ENCODE peak calls at places on chromosomes 3 and 15, in eight cellular contexts. One of them, this sample, is unnamed.
A peak's percentile ranks its signal among the peaks of the same experiment; 100 is the strongest.

GRCh38 chr3:55405436-55405835 is 81.7 kb downstream of the WNT5A start:
- ATAC-seq in heart left ventricle: no peak
- ATAC-seq in HCT116: no peak
- ATAC-seq in gastrocnemius medialis: no peak
- ATAC-seq in A549: no peak
- ATAC-seq in upper lobe of left lung: no peak
- ATAC-seq in right lobe of liver: peak; percentile 43
- ATAC-seq in body of pancreas: no peak
- ATAC-seq in this sample: no peak

GRCh38 chr3:42690766-42691680 is 5.7 kb downstream of the KLHL40 start:
- ATAC-seq in heart left ventricle: no peak
- ATAC-seq in HCT116: peak; percentile 19
- ATAC-seq in gastrocnemius medialis: peak; percentile 5
- ATAC-seq in A549: peak; percentile 47
- ATAC-seq in upper lobe of left lung: no peak
- ATAC-seq in right lobe of liver: no peak
- ATAC-seq in body of pancreas: no peak
- ATAC-seq in this sample: no peak

GRCh38 chr3:172607305-172608121 is 84.3 kb upstream of the TNFSF10 start:
- ATAC-seq in heart left ventricle: no peak
- ATAC-seq in HCT116: no peak
- ATAC-seq in gastrocnemius medialis: no peak
- ATAC-seq in A549: no peak
- ATAC-seq in upper lobe of left lung: no peak
- ATAC-seq in right lobe of liver: peak; percentile 78
- ATAC-seq in body of pancreas: peak; percentile 52
- ATAC-seq in this sample: no peak

GRCh38 chr3:125212096-125212508 is 446 bp downstream of the SLC12A8 start:
- ATAC-seq in heart left ventricle: peak; percentile 26
- ATAC-seq in HCT116: peak; percentile 60
- ATAC-seq in gastrocnemius medialis: peak; percentile 13
- ATAC-seq in A549: no peak
- ATAC-seq in upper lobe of left lung: peak; percentile 43
- ATAC-seq in right lobe of liver: peak; percentile 24
- ATAC-seq in body of pancreas: peak; percentile 62
- ATAC-seq in this sample: no peak

GRCh38 chr3:194259982-194260856 is 90.9 kb downstream of the CPN2 start:
- ATAC-seq in heart left ventricle: no peak
- ATAC-seq in HCT116: no peak
- ATAC-seq in gastrocnemius medialis: no peak
- ATAC-seq in A549: no peak
- ATAC-seq in upper lobe of left lung: peak; percentile 21
- ATAC-seq in right lobe of liver: peak; percentile 3
- ATAC-seq in body of pancreas: no peak
- ATAC-seq in this sample: no peak

GRCh38 chr3:126024049-126024854 is 55.3 kb downstream of the ROPN1B start:
- ATAC-seq in heart left ventricle: peak; percentile 25
- ATAC-seq in HCT116: no peak
- ATAC-seq in gastrocnemius medialis: no peak
- ATAC-seq in A549: no peak
- ATAC-seq in upper lobe of left lung: no peak
- ATAC-seq in right lobe of liver: no peak
- ATAC-seq in body of pancreas: no peak
- ATAC-seq in this sample: no peak

GRCh38 chr15:58676766-58677165 is 72.7 kb downstream of the ADAM10 start:
- ATAC-seq in heart left ventricle: no peak
- ATAC-seq in HCT116: no peak
- ATAC-seq in gastrocnemius medialis: no peak
- ATAC-seq in A549: no peak
- ATAC-seq in upper lobe of left lung: no peak
- ATAC-seq in right lobe of liver: no peak
- ATAC-seq in body of pancreas: no peak
- ATAC-seq in this sample: no peak

GRCh38 chr15:60656491-60657284 is 177.7 kb upstream of the ICE2 start:
- ATAC-seq in heart left ventricle: peak; percentile 33
- ATAC-seq in HCT116: no peak
- ATAC-seq in gastrocnemius medialis: no peak
- ATAC-seq in A549: no peak
- ATAC-seq in upper lobe of left lung: peak; percentile 64
- ATAC-seq in right lobe of liver: peak; percentile 70
- ATAC-seq in body of pancreas: no peak
- ATAC-seq in this sample: peak; percentile 45

GRCh38 chr15:31869640-31870335 is 160.5 kb upstream of the CHRNA7 start:
- ATAC-seq in heart left ventricle: peak; percentile 1
- ATAC-seq in HCT116: no peak
- ATAC-seq in gastrocnemius medialis: peak; percentile 37
- ATAC-seq in A549: no peak
- ATAC-seq in upper lobe of left lung: peak; percentile 2
- ATAC-seq in right lobe of liver: peak; percentile 5
- ATAC-seq in body of pancreas: peak; percentile 30
- ATAC-seq in this sample: peak; percentile 28

GRCh38 chr3:197154-197855 is 742 bp downstream of the CHL1 start:
- ATAC-seq in heart left ventricle: peak; percentile 41
- ATAC-seq in HCT116: no peak
- ATAC-seq in gastrocnemius medialis: no peak
- ATAC-seq in A549: peak; percentile 66
- ATAC-seq in upper lobe of left lung: peak; percentile 73
- ATAC-seq in right lobe of liver: no peak
- ATAC-seq in body of pancreas: peak; percentile 35
- ATAC-seq in this sample: peak; percentile 61

GRCh38 chr15:63575312-63575711 is 21.9 kb upstream of the FBXL22 start:
- ATAC-seq in heart left ventricle: no peak
- ATAC-seq in HCT116: no peak
- ATAC-seq in gastrocnemius medialis: no peak
- ATAC-seq in A549: no peak
- ATAC-seq in upper lobe of left lung: no peak
- ATAC-seq in right lobe of liver: no peak
- ATAC-seq in body of pancreas: no peak
- ATAC-seq in this sample: no peak

GRCh38 chr15:62920569-62921502 is 121.7 kb upstream of the TPM1 start:
- ATAC-seq in heart left ventricle: peak; percentile 94
- ATAC-seq in HCT116: no peak
- ATAC-seq in gastrocnemius medialis: peak; percentile 51
- ATAC-seq in A549: peak; percentile 37
- ATAC-seq in upper lobe of left lung: peak; percentile 69
- ATAC-seq in right lobe of liver: peak; percentile 60
- ATAC-seq in body of pancreas: no peak
- ATAC-seq in this sample: peak; percentile 78

GRCh38 chr15:60047701-60048100 is 43.6 kb downstream of the FOXB1 start:
- ATAC-seq in heart left ventricle: no peak
- ATAC-seq in HCT116: no peak
- ATAC-seq in gastrocnemius medialis: no peak
- ATAC-seq in A549: no peak
- ATAC-seq in upper lobe of left lung: no peak
- ATAC-seq in right lobe of liver: no peak
- ATAC-seq in body of pancreas: no peak
- ATAC-seq in this sample: no peak

GRCh38 chr15:51634591-51635198 is 12.1 kb upstream of the DMXL2 start:
- ATAC-seq in heart left ventricle: no peak
- ATAC-seq in HCT116: no peak
- ATAC-seq in gastrocnemius medialis: no peak
- ATAC-seq in A549: no peak
- ATAC-seq in upper lobe of left lung: no peak
- ATAC-seq in right lobe of liver: no peak
- ATAC-seq in body of pancreas: no peak
- ATAC-seq in this sample: no peak

GRCh38 chr15:82177291-82178010 is 85.1 kb downstream of the EFL1 start:
- ATAC-seq in heart left ventricle: no peak
- ATAC-seq in HCT116: no peak
- ATAC-seq in gastrocnemius medialis: no peak
- ATAC-seq in A549: no peak
- ATAC-seq in upper lobe of left lung: peak; percentile 52
- ATAC-seq in right lobe of liver: no peak
- ATAC-seq in body of pancreas: no peak
- ATAC-seq in this sample: peak; percentile 72

GRCh38 chr3:158771982-158772381 is 29.9 kb upstream of the MFSD1 start:
- ATAC-seq in heart left ventricle: no peak
- ATAC-seq in HCT116: no peak
- ATAC-seq in gastrocnemius medialis: no peak
- ATAC-seq in A549: no peak
- ATAC-seq in upper lobe of left lung: no peak
- ATAC-seq in right lobe of liver: no peak
- ATAC-seq in body of pancreas: peak; percentile 52
- ATAC-seq in this sample: no peak

GRCh38 chr3:158773166-158773565 is 28.7 kb upstream of the MFSD1 start:
- ATAC-seq in heart left ventricle: no peak
- ATAC-seq in HCT116: no peak
- ATAC-seq in gastrocnemius medialis: no peak
- ATAC-seq in A549: no peak
- ATAC-seq in upper lobe of left lung: no peak
- ATAC-seq in right lobe of liver: no peak
- ATAC-seq in body of pancreas: no peak
- ATAC-seq in this sample: no peak

GRCh38 chr3:158775801-158776399 is 26.0 kb upstream of the MFSD1 start:
- ATAC-seq in heart left ventricle: no peak
- ATAC-seq in HCT116: no peak
- ATAC-seq in gastrocnemius medialis: no peak
- ATAC-seq in A549: peak; percentile 32
- ATAC-seq in upper lobe of left lung: no peak
- ATAC-seq in right lobe of liver: no peak
- ATAC-seq in body of pancreas: no peak
- ATAC-seq in this sample: no peak

GRCh38 chr3:158775001-158775400 is 26.9 kb upstream of the MFSD1 start:
- ATAC-seq in heart left ventricle: no peak
- ATAC-seq in HCT116: no peak
- ATAC-seq in gastrocnemius medialis: no peak
- ATAC-seq in A549: no peak
- ATAC-seq in upper lobe of left lung: no peak
- ATAC-seq in right lobe of liver: no peak
- ATAC-seq in body of pancreas: no peak
- ATAC-seq in this sample: peak; percentile 17

DNA sequence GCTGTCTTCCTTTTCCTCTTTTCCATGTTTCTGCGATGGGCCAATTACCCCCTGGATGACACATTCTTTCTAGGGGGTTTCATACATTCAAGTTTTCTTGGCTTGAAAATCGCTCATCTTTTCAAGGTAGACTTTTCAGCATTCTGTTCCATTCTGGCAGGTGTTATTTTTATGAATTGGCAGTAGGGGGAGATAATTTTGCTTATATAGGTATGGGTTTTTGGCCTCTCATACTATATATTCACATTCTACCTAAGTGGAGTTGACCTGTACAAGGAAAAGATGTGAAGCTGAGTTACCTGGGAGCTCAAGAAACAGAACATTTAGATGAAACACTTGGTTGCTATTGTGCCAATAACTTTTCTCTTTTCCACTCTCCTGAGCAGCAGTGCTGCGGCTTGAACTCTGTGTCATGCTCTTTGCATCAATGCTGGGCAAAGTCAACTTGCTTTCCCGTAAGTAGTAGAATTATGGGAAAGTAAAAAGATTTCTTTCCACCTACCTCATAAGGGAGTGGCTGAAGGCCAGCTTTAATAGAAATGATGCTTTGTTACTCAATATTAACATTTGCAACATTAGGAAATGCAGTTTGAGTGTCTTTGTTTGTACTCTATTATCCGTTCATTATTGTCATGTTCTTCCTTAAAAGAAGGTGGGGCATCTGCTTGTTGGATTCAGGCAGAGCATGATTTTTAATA is 27.9 kb upstream of the MFSD1 start:
- ATAC-seq in heart left ventricle: peak; percentile 65
- ATAC-seq in HCT116: no peak
- ATAC-seq in gastrocnemius medialis: peak; percentile 27
- ATAC-seq in A549: peak; percentile 33
- ATAC-seq in upper lobe of left lung: peak; percentile 63
- ATAC-seq in right lobe of liver: peak; percentile 52
- ATAC-seq in body of pancreas: peak; percentile 34
- ATAC-seq in this sample: peak; percentile 81
- TF ChIP-seq POLR2A in heart left ventricle: no peak
- TF ChIP-seq POLR2A in HCT116: no peak
- TF ChIP-seq POLR2A in gastrocnemius medialis: no peak
- TF ChIP-seq POLR2A in A549: no peak
- TF ChIP-seq POLR2A in upper lobe of left lung: no peak
- TF ChIP-seq POLR2A in right lobe of liver: no peak
- TF ChIP-seq POLR2A in body of pancreas: no peak
- TF ChIP-seq POLR2A in this sample: no peak

GRCh38 chr3:93973160-93974126 is at the start of gene PROS1:
- ATAC-seq in heart left ventricle: peak; percentile 97
- ATAC-seq in HCT116: peak; percentile 87
- ATAC-seq in gastrocnemius medialis: peak; percentile 90
- ATAC-seq in A549: peak; percentile 90
- ATAC-seq in upper lobe of left lung: peak; percentile 97
- ATAC-seq in right lobe of liver: peak; percentile 90
- ATAC-seq in body of pancreas: peak; percentile 95
- ATAC-seq in this sample: peak; percentile 95
- TF ChIP-seq CTCF in heart left ventricle: no peak
- TF ChIP-seq CTCF in HCT116: no peak
- TF ChIP-seq CTCF in gastrocnemius medialis: no peak
- TF ChIP-seq CTCF in A549: peak; percentile 11
- TF ChIP-seq CTCF in upper lobe of left lung: no peak
- TF ChIP-seq CTCF in right lobe of liver: peak; percentile 9
- TF ChIP-seq CTCF in body of pancreas: no peak
- TF ChIP-seq CTCF in this sample: no peak

GRCh38 chr3:129013491-129013891 is 12.4 kb downstream of the EFCC1 start:
- ATAC-seq in heart left ventricle: no peak
- ATAC-seq in HCT116: peak; percentile 58
- ATAC-seq in gastrocnemius medialis: no peak
- ATAC-seq in A549: peak; percentile 78
- ATAC-seq in upper lobe of left lung: no peak
- ATAC-seq in right lobe of liver: no peak
- ATAC-seq in body of pancreas: no peak
- ATAC-seq in this sample: no peak

GRCh38 chr3:129015388-129016105 is 14.4 kb downstream of the EFCC1 start:
- ATAC-seq in heart left ventricle: peak; percentile 71
- ATAC-seq in HCT116: no peak
- ATAC-seq in gastrocnemius medialis: peak; percentile 63
- ATAC-seq in A549: no peak
- ATAC-seq in upper lobe of left lung: no peak
- ATAC-seq in right lobe of liver: peak; percentile 88
- ATAC-seq in body of pancreas: peak; percentile 33
- ATAC-seq in this sample: peak; percentile 66

GRCh38 chr3:129016366-129016724 is 15.2 kb downstream of the EFCC1 start:
- ATAC-seq in heart left ventricle: no peak
- ATAC-seq in HCT116: peak; percentile 89
- ATAC-seq in gastrocnemius medialis: peak; percentile 49
- ATAC-seq in A549: peak; percentile 48
- ATAC-seq in upper lobe of left lung: no peak
- ATAC-seq in right lobe of liver: peak; percentile 25
- ATAC-seq in body of pancreas: no peak
- ATAC-seq in this sample: no peak

GRCh38 chr3:129014148-129014547 is 13.0 kb downstream of the EFCC1 start:
- ATAC-seq in heart left ventricle: peak; percentile 20
- ATAC-seq in HCT116: no peak
- ATAC-seq in gastrocnemius medialis: no peak
- ATAC-seq in A549: no peak
- ATAC-seq in upper lobe of left lung: no peak
- ATAC-seq in right lobe of liver: peak; percentile 8
- ATAC-seq in body of pancreas: no peak
- ATAC-seq in this sample: no peak

GRCh38 chr3:129014793-129015345 is 13.8 kb downstream of the EFCC1 start:
- ATAC-seq in heart left ventricle: no peak
- ATAC-seq in HCT116: no peak
- ATAC-seq in gastrocnemius medialis: no peak
- ATAC-seq in A549: no peak
- ATAC-seq in upper lobe of left lung: no peak
- ATAC-seq in right lobe of liver: no peak
- ATAC-seq in body of pancreas: no peak
- ATAC-seq in this sample: no peak
- H3K27ac ChIP-seq in heart left ventricle: peak overlapping the region; percentile 79
- H3K27ac ChIP-seq in HCT116: no peak overlapping the region
- H3K27ac ChIP-seq in gastrocnemius medialis: peak overlapping the region; percentile 71
- H3K27ac ChIP-seq in A549: no peak overlapping the region
- H3K27ac ChIP-seq in upper lobe of left lung: peak overlapping the region; percentile 74
- H3K27ac ChIP-seq in right lobe of liver: peak overlapping the region; percentile 33
- H3K27ac ChIP-seq in body of pancreas: peak overlapping the region; percentile 26
- H3K27ac ChIP-seq in this sample: peak overlapping the region; percentile 76

GRCh38 chr3:169966086-169966950 is at the start of gene SEC62:
- ATAC-seq in heart left ventricle: peak; percentile 99
- ATAC-seq in HCT116: peak; percentile 94
- ATAC-seq in gastrocnemius medialis: peak; percentile 96
- ATAC-seq in A549: peak; percentile 97
- ATAC-seq in upper lobe of left lung: peak; percentile 99
- ATAC-seq in right lobe of liver: peak; percentile 95
- ATAC-seq in body of pancreas: peak; percentile 98
- ATAC-seq in this sample: peak; percentile 98
- TF ChIP-seq POLR2A in heart left ventricle: peak; percentile 83
- TF ChIP-seq POLR2A in HCT116: peak; percentile 80
- TF ChIP-seq POLR2A in gastrocnemius medialis: peak; percentile 68
- TF ChIP-seq POLR2A in A549: peak; percentile 94
- TF ChIP-seq POLR2A in upper lobe of left lung: peak; percentile 92
- TF ChIP-seq POLR2A in right lobe of liver: peak; percentile 82
- TF ChIP-seq POLR2A in body of pancreas: peak; percentile 67
- TF ChIP-seq POLR2A in this sample: peak; percentile 61